ENCODE peak calls at places on chromosomes 5 and 9, in seven cellular contexts. One of them, this sample, is unnamed.

GRCh38 chr9:121674952-121675351 is 23.5 kb downstream of the DAB2IP start:
- DNase-seq in NCI-H345: no peak
- DNase-seq in nucleus accumbens: peak; percentile 16
- DNase-seq in HTR-8/SVneo: no peak
- DNase-seq in CD4-positive, alpha-beta T cell: no peak
- DNase-seq in T-helper 9 cell: no peak
- DNase-seq in activated T-cell treated with anti-CD3 and anti-CD28 coated beads for 24 hours: no peak
- DNase-seq in this sample: no peak

GRCh38 chr9:34552606-34552981 is 29.8 kb upstream of the ENHO start:
- DNase-seq in NCI-H345: no peak
- DNase-seq in nucleus accumbens: no peak
- DNase-seq in HTR-8/SVneo: no peak
- DNase-seq in CD4-positive, alpha-beta T cell: no peak
- DNase-seq in T-helper 9 cell: no peak
- DNase-seq in activated T-cell treated with anti-CD3 and anti-CD28 coated beads for 24 hours: no peak
- DNase-seq in this sample: no peak

GRCh38 chr5:26553079-26553478 is 485.3 kb downstream of the CDH9 start:
- DNase-seq in NCI-H345: peak; percentile 97
- DNase-seq in nucleus accumbens: no peak
- DNase-seq in HTR-8/SVneo: peak; percentile 11
- DNase-seq in CD4-positive, alpha-beta T cell: no peak
- DNase-seq in T-helper 9 cell: no peak
- DNase-seq in activated T-cell treated with anti-CD3 and anti-CD28 coated beads for 24 hours: no peak
- DNase-seq in this sample: no peak

GRCh38 chr5:150618588-150619281 is 21.7 kb upstream of the SYNPO start:
- DNase-seq in NCI-H345: no peak
- DNase-seq in nucleus accumbens: no peak
- DNase-seq in HTR-8/SVneo: no peak
- DNase-seq in CD4-positive, alpha-beta T cell: no peak
- DNase-seq in T-helper 9 cell: no peak
- DNase-seq in activated T-cell treated with anti-CD3 and anti-CD28 coated beads for 24 hours: no peak
- DNase-seq in this sample: no peak

GRCh38 chr5:122842016-122842580 is 3.3 kb upstream of the SNX24 start:
- DNase-seq in NCI-H345: no peak
- DNase-seq in nucleus accumbens: no peak
- DNase-seq in HTR-8/SVneo: no peak
- DNase-seq in CD4-positive, alpha-beta T cell: no peak
- DNase-seq in T-helper 9 cell: no peak
- DNase-seq in activated T-cell treated with anti-CD3 and anti-CD28 coated beads for 24 hours: no peak
- DNase-seq in this sample: no peak

GRCh38 chr5:139644001-139644456 is 4.1 kb upstream of the CXXC5 start:
- DNase-seq in NCI-H345: no peak
- DNase-seq in nucleus accumbens: no peak
- DNase-seq in HTR-8/SVneo: no peak
- DNase-seq in CD4-positive, alpha-beta T cell: no peak
- DNase-seq in T-helper 9 cell: no peak
- DNase-seq in activated T-cell treated with anti-CD3 and anti-CD28 coated beads for 24 hours: no peak
- DNase-seq in this sample: no peak

GRCh38 chr5:52817818-52818217 is 30.1 kb downstream of the ITGA1 start:
- DNase-seq in NCI-H345: no peak
- DNase-seq in nucleus accumbens: no peak
- DNase-seq in HTR-8/SVneo: no peak
- DNase-seq in CD4-positive, alpha-beta T cell: no peak
- DNase-seq in T-helper 9 cell: no peak
- DNase-seq in activated T-cell treated with anti-CD3 and anti-CD28 coated beads for 24 hours: no peak
- DNase-seq in this sample: no peak

GRCh38 chr9:115672477-115673316 is 480.9 kb upstream of the PAPPA start:
- DNase-seq in NCI-H345: no peak
- DNase-seq in nucleus accumbens: no peak
- DNase-seq in HTR-8/SVneo: peak; percentile 50
- DNase-seq in CD4-positive, alpha-beta T cell: no peak
- DNase-seq in T-helper 9 cell: no peak
- DNase-seq in activated T-cell treated with anti-CD3 and anti-CD28 coated beads for 24 hours: no peak
- DNase-seq in this sample: no peak

GRCh38 chr5:129591508-129592160 is 131.5 kb downstream of the ADAMTS19 start:
- DNase-seq in NCI-H345: no peak
- DNase-seq in nucleus accumbens: no peak
- DNase-seq in HTR-8/SVneo: no peak
- DNase-seq in CD4-positive, alpha-beta T cell: no peak
- DNase-seq in T-helper 9 cell: no peak
- DNase-seq in activated T-cell treated with anti-CD3 and anti-CD28 coated beads for 24 hours: no peak
- DNase-seq in this sample: no peak

GRCh38 chr9:32345243-32345642 is 39.2 kb upstream of the ACO1 start:
- DNase-seq in NCI-H345: no peak
- DNase-seq in nucleus accumbens: no peak
- DNase-seq in HTR-8/SVneo: no peak
- DNase-seq in CD4-positive, alpha-beta T cell: no peak
- DNase-seq in T-helper 9 cell: no peak
- DNase-seq in activated T-cell treated with anti-CD3 and anti-CD28 coated beads for 24 hours: no peak
- DNase-seq in this sample: no peak

GRCh38 chr9:89153618-89154017 is 25.0 kb downstream of the SHC3 start:
- DNase-seq in NCI-H345: no peak
- DNase-seq in nucleus accumbens: no peak
- DNase-seq in HTR-8/SVneo: no peak
- DNase-seq in CD4-positive, alpha-beta T cell: no peak
- DNase-seq in T-helper 9 cell: no peak
- DNase-seq in activated T-cell treated with anti-CD3 and anti-CD28 coated beads for 24 hours: peak; percentile 30
- DNase-seq in this sample: no peak

GRCh38 chr9:137244486-137245449 is 3.7 kb downstream of the TUBB4B start:
- DNase-seq in NCI-H345: peak; percentile 31
- DNase-seq in nucleus accumbens: no peak
- DNase-seq in HTR-8/SVneo: no peak
- DNase-seq in CD4-positive, alpha-beta T cell: no peak
- DNase-seq in T-helper 9 cell: no peak
- DNase-seq in activated T-cell treated with anti-CD3 and anti-CD28 coated beads for 24 hours: no peak
- DNase-seq in this sample: no peak

GRCh38 chr5:82847564-82847963 is 229.6 kb downstream of the TMEM167A start:
- DNase-seq in NCI-H345: no peak
- DNase-seq in nucleus accumbens: no peak
- DNase-seq in HTR-8/SVneo: no peak
- DNase-seq in CD4-positive, alpha-beta T cell: no peak
- DNase-seq in T-helper 9 cell: no peak
- DNase-seq in activated T-cell treated with anti-CD3 and anti-CD28 coated beads for 24 hours: no peak
- DNase-seq in this sample: no peak

GRCh38 chr5:166551384-166551783 is 1740.1 kb upstream of the WWC1 start:
- DNase-seq in NCI-H345: peak; percentile 8
- DNase-seq in nucleus accumbens: peak; percentile 33
- DNase-seq in HTR-8/SVneo: no peak
- DNase-seq in CD4-positive, alpha-beta T cell: no peak
- DNase-seq in T-helper 9 cell: no peak
- DNase-seq in activated T-cell treated with anti-CD3 and anti-CD28 coated beads for 24 hours: no peak
- DNase-seq in this sample: no peak

GRCh38 chr5:120062515-120062917 is 401.6 kb upstream of the PRR16 start:
- DNase-seq in NCI-H345: no peak
- DNase-seq in nucleus accumbens: no peak
- DNase-seq in HTR-8/SVneo: peak; percentile 10
- DNase-seq in CD4-positive, alpha-beta T cell: no peak
- DNase-seq in T-helper 9 cell: no peak
- DNase-seq in activated T-cell treated with anti-CD3 and anti-CD28 coated beads for 24 hours: no peak
- DNase-seq in this sample: no peak

GRCh38 chr5:19986036-19986619 is 1.9 kb downstream of the CDH18 start:
- DNase-seq in NCI-H345: no peak
- DNase-seq in nucleus accumbens: no peak
- DNase-seq in HTR-8/SVneo: no peak
- DNase-seq in CD4-positive, alpha-beta T cell: no peak
- DNase-seq in T-helper 9 cell: no peak
- DNase-seq in activated T-cell treated with anti-CD3 and anti-CD28 coated beads for 24 hours: no peak
- DNase-seq in this sample: no peak

GRCh38 chr5:55303238-55303690 is 4.2 kb downstream of the DHX29 start:
- DNase-seq in NCI-H345: no peak
- DNase-seq in nucleus accumbens: peak; percentile 10
- DNase-seq in HTR-8/SVneo: no peak
- DNase-seq in CD4-positive, alpha-beta T cell: no peak
- DNase-seq in T-helper 9 cell: no peak
- DNase-seq in activated T-cell treated with anti-CD3 and anti-CD28 coated beads for 24 hours: no peak
- DNase-seq in this sample: no peak

GRCh38 chr5:160354666-160355065 is 15.8 kb downstream of the C1QTNF2 start:
- DNase-seq in NCI-H345: no peak
- DNase-seq in nucleus accumbens: no peak
- DNase-seq in HTR-8/SVneo: no peak
- DNase-seq in CD4-positive, alpha-beta T cell: no peak
- DNase-seq in T-helper 9 cell: no peak
- DNase-seq in activated T-cell treated with anti-CD3 and anti-CD28 coated beads for 24 hours: no peak
- DNase-seq in this sample: no peak

GRCh38 chr9:71326360-71326759 is 204.9 kb upstream of the TRPM3 start:
- DNase-seq in NCI-H345: no peak
- DNase-seq in nucleus accumbens: no peak
- DNase-seq in HTR-8/SVneo: no peak
- DNase-seq in CD4-positive, alpha-beta T cell: no peak
- DNase-seq in T-helper 9 cell: no peak
- DNase-seq in activated T-cell treated with anti-CD3 and anti-CD28 coated beads for 24 hours: no peak
- DNase-seq in this sample: no peak

GRCh38 chr5:135240283-135240633 is 158.8 kb downstream of the MACROH2A1 start:
- DNase-seq in NCI-H345: no peak
- DNase-seq in nucleus accumbens: no peak
- DNase-seq in HTR-8/SVneo: no peak
- DNase-seq in CD4-positive, alpha-beta T cell: no peak
- DNase-seq in T-helper 9 cell: no peak
- DNase-seq in activated T-cell treated with anti-CD3 and anti-CD28 coated beads for 24 hours: no peak
- DNase-seq in this sample: no peak

GRCh38 chr9:116899337-116900006 is 212.4 kb downstream of the TRIM32 start:
- DNase-seq in NCI-H345: no peak
- DNase-seq in nucleus accumbens: no peak
- DNase-seq in HTR-8/SVneo: no peak
- DNase-seq in CD4-positive, alpha-beta T cell: no peak
- DNase-seq in T-helper 9 cell: no peak
- DNase-seq in activated T-cell treated with anti-CD3 and anti-CD28 coated beads for 24 hours: no peak
- DNase-seq in this sample: no peak

GRCh38 chr9:36832232-36832795 is 201.8 kb downstream of the PAX5 start:
- DNase-seq in NCI-H345: no peak
- DNase-seq in nucleus accumbens: no peak
- DNase-seq in HTR-8/SVneo: no peak
- DNase-seq in CD4-positive, alpha-beta T cell: no peak
- DNase-seq in T-helper 9 cell: no peak
- DNase-seq in activated T-cell treated with anti-CD3 and anti-CD28 coated beads for 24 hours: no peak
- DNase-seq in this sample: no peak

GRCh38 chr9:70795841-70796240 is 325.6 kb downstream of the TRPM3 start:
- DNase-seq in NCI-H345: no peak
- DNase-seq in nucleus accumbens: no peak
- DNase-seq in HTR-8/SVneo: no peak
- DNase-seq in CD4-positive, alpha-beta T cell: no peak
- DNase-seq in T-helper 9 cell: no peak
- DNase-seq in activated T-cell treated with anti-CD3 and anti-CD28 coated beads for 24 hours: no peak
- DNase-seq in this sample: no peak

GRCh38 chr9:106860731-106861584 is 2.0 kb upstream of the ZNF462 start:
- DNase-seq in NCI-H345: no peak
- DNase-seq in nucleus accumbens: peak; percentile 15
- DNase-seq in HTR-8/SVneo: peak; percentile 12
- DNase-seq in CD4-positive, alpha-beta T cell: no peak
- DNase-seq in T-helper 9 cell: no peak
- DNase-seq in activated T-cell treated with anti-CD3 and anti-CD28 coated beads for 24 hours: no peak
- DNase-seq in this sample: no peak

GRCh38 chr5:127555826-127556225 is 38.4 kb downstream of the PRRC1 start:
- DNase-seq in NCI-H345: no peak
- DNase-seq in nucleus accumbens: no peak
- DNase-seq in HTR-8/SVneo: no peak
- DNase-seq in CD4-positive, alpha-beta T cell: no peak
- DNase-seq in T-helper 9 cell: no peak
- DNase-seq in activated T-cell treated with anti-CD3 and anti-CD28 coated beads for 24 hours: no peak
- DNase-seq in this sample: no peak